ENCODE peak calls at places on chromosomes 2 and 18, in eight cellular contexts. One of them, this sample, is unnamed.

GRCh38 chr2:218733615-218734021 is 23.0 kb downstream of the TTLL4 start:
- ATAC-seq in heart right ventricle: no peak
- ATAC-seq in activated CD8-positive, alpha-beta T cell treated with anti-CD3 and anti-CD28 coated beads, Interleukin-2, amount 10 ng/mL, durations not matched to agents 7 days and 5 days: peak; percentile 53
- ATAC-seq in T-cell: no peak
- ATAC-seq in heart left ventricle: peak; percentile 59
- ATAC-seq in effector memory CD8-positive, alpha-beta T cell: peak; percentile 64
- ATAC-seq in left cardiac atrium: peak; percentile 64
- ATAC-seq in naive thymus-derived CD8-positive, alpha-beta T cell: no peak
- ATAC-seq in this sample: peak; percentile 83

GRCh38 chr2:224381913-224382647 is 19.8 kb downstream of the FAM124B start:
- ATAC-seq in activated CD8-positive, alpha-beta T cell treated with anti-CD3 and anti-CD28 coated beads, Interleukin-2, amount 10 ng/mL, durations not matched to agents 7 days and 5 days: no peak
- ATAC-seq in naive thymus-derived CD8-positive, alpha-beta T cell: no peak
- ATAC-seq in T-cell: no peak
- ATAC-seq in effector memory CD8-positive, alpha-beta T cell: no peak
- ATAC-seq in heart left ventricle: no peak
- ATAC-seq in left cardiac atrium: no peak
- ATAC-seq in heart right ventricle: no peak
- ATAC-seq in this sample: no peak

GRCh38 chr2:12057436-12058166 is 311.2 kb downstream of the LPIN1 start:
- ATAC-seq in naive thymus-derived CD8-positive, alpha-beta T cell: peak; percentile 69
- ATAC-seq in left cardiac atrium: no peak
- ATAC-seq in heart right ventricle: peak; percentile 75
- ATAC-seq in T-cell: peak; percentile 43
- ATAC-seq in activated CD8-positive, alpha-beta T cell treated with anti-CD3 and anti-CD28 coated beads, Interleukin-2, amount 10 ng/mL, durations not matched to agents 7 days and 5 days: peak; percentile 89
- ATAC-seq in effector memory CD8-positive, alpha-beta T cell: peak; percentile 91
- ATAC-seq in heart left ventricle: peak; percentile 34
- ATAC-seq in this sample: no peak

GRCh38 chr2:3563521-3563976 is 5.4 kb upstream of the RNASEH1 start:
- ATAC-seq in naive thymus-derived CD8-positive, alpha-beta T cell: no peak
- ATAC-seq in left cardiac atrium: no peak
- ATAC-seq in activated CD8-positive, alpha-beta T cell treated with anti-CD3 and anti-CD28 coated beads, Interleukin-2, amount 10 ng/mL, durations not matched to agents 7 days and 5 days: no peak
- ATAC-seq in T-cell: no peak
- ATAC-seq in heart right ventricle: no peak
- ATAC-seq in heart left ventricle: no peak
- ATAC-seq in effector memory CD8-positive, alpha-beta T cell: no peak
- ATAC-seq in this sample: no peak

GRCh38 chr18:40019797-40020392 is 1935.1 kb upstream of the PIK3C3 start:
- ATAC-seq in T-cell: no peak
- ATAC-seq in heart left ventricle: no peak
- ATAC-seq in left cardiac atrium: no peak
- ATAC-seq in activated CD8-positive, alpha-beta T cell treated with anti-CD3 and anti-CD28 coated beads, Interleukin-2, amount 10 ng/mL, durations not matched to agents 7 days and 5 days: no peak
- ATAC-seq in effector memory CD8-positive, alpha-beta T cell: no peak
- ATAC-seq in heart right ventricle: no peak
- ATAC-seq in naive thymus-derived CD8-positive, alpha-beta T cell: no peak
- ATAC-seq in this sample: no peak

GRCh38 chr2:238046871-238047270 is 13.9 kb upstream of the SCLY start:
- ATAC-seq in heart right ventricle: no peak
- ATAC-seq in heart left ventricle: no peak
- ATAC-seq in activated CD8-positive, alpha-beta T cell treated with anti-CD3 and anti-CD28 coated beads, Interleukin-2, amount 10 ng/mL, durations not matched to agents 7 days and 5 days: no peak
- ATAC-seq in naive thymus-derived CD8-positive, alpha-beta T cell: no peak
- ATAC-seq in T-cell: no peak
- ATAC-seq in left cardiac atrium: no peak
- ATAC-seq in effector memory CD8-positive, alpha-beta T cell: no peak
- ATAC-seq in this sample: no peak

GRCh38 chr18:79902640-79903039 is 48.8 kb downstream of the SLC66A2 start:
- ATAC-seq in heart right ventricle: no peak
- ATAC-seq in heart left ventricle: no peak
- ATAC-seq in left cardiac atrium: no peak
- ATAC-seq in T-cell: no peak
- ATAC-seq in naive thymus-derived CD8-positive, alpha-beta T cell: no peak
- ATAC-seq in effector memory CD8-positive, alpha-beta T cell: no peak
- ATAC-seq in activated CD8-positive, alpha-beta T cell treated with anti-CD3 and anti-CD28 coated beads, Interleukin-2, amount 10 ng/mL, durations not matched to agents 7 days and 5 days: no peak
- ATAC-seq in this sample: no peak

GRCh38 chr2:237955640-237956401 is 11.0 kb upstream of the UBE2F start:
- ATAC-seq in heart right ventricle: peak; percentile 37
- ATAC-seq in activated CD8-positive, alpha-beta T cell treated with anti-CD3 and anti-CD28 coated beads, Interleukin-2, amount 10 ng/mL, durations not matched to agents 7 days and 5 days: peak; percentile 64
- ATAC-seq in naive thymus-derived CD8-positive, alpha-beta T cell: peak; percentile 67
- ATAC-seq in effector memory CD8-positive, alpha-beta T cell: peak; percentile 71
- ATAC-seq in heart left ventricle: peak; percentile 38
- ATAC-seq in left cardiac atrium: peak; percentile 50
- ATAC-seq in T-cell: peak; percentile 27
- ATAC-seq in this sample: no peak

GRCh38 chr2:177455187-177455586 is 62.6 kb downstream of the AGPS start:
- ATAC-seq in left cardiac atrium: no peak
- ATAC-seq in naive thymus-derived CD8-positive, alpha-beta T cell: no peak
- ATAC-seq in effector memory CD8-positive, alpha-beta T cell: no peak
- ATAC-seq in heart right ventricle: no peak
- ATAC-seq in T-cell: no peak
- ATAC-seq in heart left ventricle: no peak
- ATAC-seq in activated CD8-positive, alpha-beta T cell treated with anti-CD3 and anti-CD28 coated beads, Interleukin-2, amount 10 ng/mL, durations not matched to agents 7 days and 5 days: no peak
- ATAC-seq in this sample: no peak

GRCh38 chr2:62415019-62415431 is 91.0 kb downstream of the TMEM17 start:
- ATAC-seq in naive thymus-derived CD8-positive, alpha-beta T cell: no peak
- ATAC-seq in effector memory CD8-positive, alpha-beta T cell: peak; percentile 37
- ATAC-seq in heart left ventricle: no peak
- ATAC-seq in activated CD8-positive, alpha-beta T cell treated with anti-CD3 and anti-CD28 coated beads, Interleukin-2, amount 10 ng/mL, durations not matched to agents 7 days and 5 days: no peak
- ATAC-seq in heart right ventricle: no peak
- ATAC-seq in left cardiac atrium: no peak
- ATAC-seq in T-cell: no peak
- ATAC-seq in this sample: no peak

GRCh38 chr2:234483568-234484251 is 13.2 kb downstream of the ARL4C start:
- ATAC-seq in heart left ventricle: no peak
- ATAC-seq in left cardiac atrium: peak; percentile 61
- ATAC-seq in T-cell: peak; percentile 77
- ATAC-seq in activated CD8-positive, alpha-beta T cell treated with anti-CD3 and anti-CD28 coated beads, Interleukin-2, amount 10 ng/mL, durations not matched to agents 7 days and 5 days: peak; percentile 89
- ATAC-seq in naive thymus-derived CD8-positive, alpha-beta T cell: peak; percentile 74
- ATAC-seq in effector memory CD8-positive, alpha-beta T cell: peak; percentile 82
- ATAC-seq in heart right ventricle: no peak
- ATAC-seq in this sample: no peak

GRCh38 chr2:194822097-194822496 is 834.9 kb upstream of the SLC39A10 start:
- ATAC-seq in T-cell: no peak
- ATAC-seq in naive thymus-derived CD8-positive, alpha-beta T cell: no peak
- ATAC-seq in effector memory CD8-positive, alpha-beta T cell: no peak
- ATAC-seq in heart right ventricle: no peak
- ATAC-seq in left cardiac atrium: no peak
- ATAC-seq in activated CD8-positive, alpha-beta T cell treated with anti-CD3 and anti-CD28 coated beads, Interleukin-2, amount 10 ng/mL, durations not matched to agents 7 days and 5 days: no peak
- ATAC-seq in heart left ventricle: no peak
- ATAC-seq in this sample: no peak

GRCh38 chr18:62357079-62357719 is 32.1 kb downstream of the TNFRSF11A start:
- ATAC-seq in effector memory CD8-positive, alpha-beta T cell: no peak
- ATAC-seq in T-cell: no peak
- ATAC-seq in activated CD8-positive, alpha-beta T cell treated with anti-CD3 and anti-CD28 coated beads, Interleukin-2, amount 10 ng/mL, durations not matched to agents 7 days and 5 days: no peak
- ATAC-seq in left cardiac atrium: no peak
- ATAC-seq in heart right ventricle: no peak
- ATAC-seq in heart left ventricle: no peak
- ATAC-seq in naive thymus-derived CD8-positive, alpha-beta T cell: no peak
- ATAC-seq in this sample: no peak

GRCh38 chr2:84539729-84540128 is 23.4 kb downstream of the DNAH6 start:
- ATAC-seq in effector memory CD8-positive, alpha-beta T cell: peak; percentile 72
- ATAC-seq in naive thymus-derived CD8-positive, alpha-beta T cell: no peak
- ATAC-seq in activated CD8-positive, alpha-beta T cell treated with anti-CD3 and anti-CD28 coated beads, Interleukin-2, amount 10 ng/mL, durations not matched to agents 7 days and 5 days: peak; percentile 90
- ATAC-seq in heart left ventricle: no peak
- ATAC-seq in heart right ventricle: no peak
- ATAC-seq in left cardiac atrium: no peak
- ATAC-seq in T-cell: peak; percentile 57
- ATAC-seq in this sample: no peak

GRCh38 chr2:172308253-172308935 is 119.0 kb upstream of the ITGA6 start:
- ATAC-seq in activated CD8-positive, alpha-beta T cell treated with anti-CD3 and anti-CD28 coated beads, Interleukin-2, amount 10 ng/mL, durations not matched to agents 7 days and 5 days: no peak
- ATAC-seq in left cardiac atrium: peak; percentile 25
- ATAC-seq in heart right ventricle: peak; percentile 55
- ATAC-seq in naive thymus-derived CD8-positive, alpha-beta T cell: no peak
- ATAC-seq in effector memory CD8-positive, alpha-beta T cell: no peak
- ATAC-seq in heart left ventricle: peak; percentile 71
- ATAC-seq in T-cell: no peak
- ATAC-seq in this sample: peak; percentile 21

GRCh38 chr18:31652355-31652754 is 32.0 kb downstream of the B4GALT6 start:
- ATAC-seq in T-cell: no peak
- ATAC-seq in naive thymus-derived CD8-positive, alpha-beta T cell: no peak
- ATAC-seq in heart left ventricle: no peak
- ATAC-seq in heart right ventricle: no peak
- ATAC-seq in left cardiac atrium: no peak
- ATAC-seq in effector memory CD8-positive, alpha-beta T cell: no peak
- ATAC-seq in activated CD8-positive, alpha-beta T cell treated with anti-CD3 and anti-CD28 coated beads, Interleukin-2, amount 10 ng/mL, durations not matched to agents 7 days and 5 days: no peak
- ATAC-seq in this sample: no peak

GRCh38 chr2:526918-527317 is 150.3 kb downstream of the TMEM18 start:
- ATAC-seq in heart right ventricle: no peak
- ATAC-seq in heart left ventricle: no peak
- ATAC-seq in activated CD8-positive, alpha-beta T cell treated with anti-CD3 and anti-CD28 coated beads, Interleukin-2, amount 10 ng/mL, durations not matched to agents 7 days and 5 days: no peak
- ATAC-seq in naive thymus-derived CD8-positive, alpha-beta T cell: no peak
- ATAC-seq in T-cell: no peak
- ATAC-seq in effector memory CD8-positive, alpha-beta T cell: no peak
- ATAC-seq in left cardiac atrium: no peak
- ATAC-seq in this sample: no peak

GRCh38 chr18:47911877-47912276 is 18.6 kb downstream of the SMAD2 start:
- ATAC-seq in naive thymus-derived CD8-positive, alpha-beta T cell: peak; percentile 71
- ATAC-seq in T-cell: peak; percentile 55
- ATAC-seq in left cardiac atrium: peak; percentile 52
- ATAC-seq in heart left ventricle: peak; percentile 75
- ATAC-seq in activated CD8-positive, alpha-beta T cell treated with anti-CD3 and anti-CD28 coated beads, Interleukin-2, amount 10 ng/mL, durations not matched to agents 7 days and 5 days: peak; percentile 58
- ATAC-seq in heart right ventricle: peak; percentile 89
- ATAC-seq in effector memory CD8-positive, alpha-beta T cell: peak; percentile 40
- ATAC-seq in this sample: no peak

GRCh38 chr2:143451622-143452021 is 322.4 kb downstream of the ARHGAP15 start:
- ATAC-seq in activated CD8-positive, alpha-beta T cell treated with anti-CD3 and anti-CD28 coated beads, Interleukin-2, amount 10 ng/mL, durations not matched to agents 7 days and 5 days: no peak
- ATAC-seq in heart left ventricle: no peak
- ATAC-seq in T-cell: no peak
- ATAC-seq in left cardiac atrium: no peak
- ATAC-seq in naive thymus-derived CD8-positive, alpha-beta T cell: no peak
- ATAC-seq in effector memory CD8-positive, alpha-beta T cell: no peak
- ATAC-seq in heart right ventricle: no peak
- ATAC-seq in this sample: no peak

GRCh38 chr2:175187378-175187777 is 5.9 kb upstream of the ATP5MC3 start:
- ATAC-seq in T-cell: peak; percentile 57
- ATAC-seq in heart left ventricle: no peak
- ATAC-seq in left cardiac atrium: no peak
- ATAC-seq in activated CD8-positive, alpha-beta T cell treated with anti-CD3 and anti-CD28 coated beads, Interleukin-2, amount 10 ng/mL, durations not matched to agents 7 days and 5 days: peak; percentile 78
- ATAC-seq in effector memory CD8-positive, alpha-beta T cell: peak; percentile 54
- ATAC-seq in heart right ventricle: no peak
- ATAC-seq in naive thymus-derived CD8-positive, alpha-beta T cell: peak; percentile 53
- ATAC-seq in this sample: no peak